ENCODE peak calls at places on chromosomes 7 and 10, in six cellular contexts. K is suprapubic skin, V is NCI-H2081, Z is transverse colon, M is DMS 273 treated with DMSO at 0.1 percent for 48 hours, Q is HCEC 1CT. J is an unnamed sample.

GRCh38 chr10:121597504-121598241 is 571 bp downstream of the FGFR2 start:
- DNase-seq in Z (peak), M (no peak), Q (no peak), V (no peak), K (no peak), J (no peak)

GRCh38 chr10:517872-518475 is 171.5 kb downstream of the DIP2C start:
- DNase-seq in K (no peak), M (no peak), Q (no peak), Z (no peak), V (no peak), J (no peak)

GRCh38 chr10:33333260-33334169 is 952 bp downstream of the NRP1 start:
- DNase-seq in M (no peak), V (no peak), K (no peak), Q (peak), Z (peak), J (no peak)

GRCh38 chr10:102227050-102227449 is 951 bp downstream of the ELOVL3 start:
- DNase-seq in Z (no peak), M (no peak), K (no peak), Q (peak), V (no peak), J (no peak)

GRCh38 chr7:130733866-130734524 is at the start of gene KLF14:
- DNase-seq in K (no peak), Q (no peak), V (peak), Z (peak), M (no peak), J (no peak)

GRCh38 chr7:130140551-130141160 is 64.5 kb downstream of the TMEM209 start:
- DNase-seq in Z (no peak), Q (no peak), V (no peak), K (no peak), M (no peak), J (no peak)

GRCh38 chr7:28792858-28793257 is 165.3 kb downstream of the TRIL start:
- DNase-seq in M (no peak), Q (no peak), K (no peak), Z (no peak), V (no peak), J (no peak)

GRCh38 chr7:117666019-117666418 is 186.2 kb downstream of the CFTR start:
- DNase-seq in M (no peak), K (no peak), V (no peak), Z (no peak), Q (peak), J (no peak)

GRCh38 chr10:46273506-46274477 is 13.0 kb upstream of the ANTXRL start:
- DNase-seq in M (no peak), K (peak), Z (no peak), V (no peak), Q (no peak), J (no peak)

GRCh38 chr10:129631870-129632623 is 165.0 kb downstream of the MGMT start:
- DNase-seq in M (no peak), Z (no peak), K (no peak), Q (no peak), V (no peak), J (no peak)

GRCh38 chr10:84525120-84525806 is 196.9 kb downstream of the CCSER2 start:
- DNase-seq in K (no peak), V (no peak), Z (no peak), Q (no peak), M (no peak), J (no peak)

GRCh38 chr7:27158436-27159277 is 2.2 kb upstream of the HOXA7 start:
- DNase-seq in Q (no peak), M (no peak), K (peak), Z (peak), V (no peak), J (no peak)

GRCh38 chr10:130743751-130744191 is 567.8 kb downstream of the TCERG1L start:
- DNase-seq in V (no peak), K (peak), Z (no peak), Q (no peak), M (no peak), J (no peak)

GRCh38 chr7:19560111-19560883 is 148.5 kb downstream of the POLR1F start:
- DNase-seq in V (no peak), M (no peak), Z (no peak), Q (peak), K (no peak), J (no peak)

GRCh38 chr7:47435889-47436312 is 146.0 kb downstream of the TNS3 start:
- DNase-seq in M (peak), V (peak), K (no peak), Z (peak), Q (peak), J (peak)

GRCh38 chr10:59266321-59266720 is 89.9 kb downstream of the PHYHIPL start:
- DNase-seq in M (no peak), V (no peak), Z (no peak), K (no peak), Q (no peak), J (no peak)

GRCh38 chr10:11639861-11640764 is 28.7 kb upstream of the USP6NL start:
- DNase-seq in K (no peak), Q (no peak), Z (no peak), V (no peak), M (no peak), J (no peak)

GRCh38 chr7:121163699-121164098 is 165.1 kb upstream of the WNT16 start:
- DNase-seq in M (no peak), V (no peak), Q (no peak), K (no peak), Z (no peak), J (no peak)

GRCh38 chr10:29081971-29082699 is 206.7 kb upstream of the LYZL1 start:
- DNase-seq in M (no peak), V (no peak), Q (no peak), K (no peak), Z (no peak), J (no peak)

GRCh38 chr7:124655990-124656389 is 109.6 kb downstream of the GPR37 start:
- DNase-seq in Q (no peak), K (no peak), M (no peak), Z (no peak), V (no peak), J (peak)

GRCh38 chr10:121313119-121313858 is 285.0 kb downstream of the FGFR2 start:
- DNase-seq in K (no peak), Q (no peak), M (no peak), V (no peak), Z (no peak), J (no peak)

GRCh38 chr10:557792-558328 is 131.6 kb downstream of the DIP2C start:
- DNase-seq in K (no peak), Q (peak), V (no peak), Z (no peak), M (no peak), J (no peak)

GRCh38 chr10:62379394-62379793 is 5.2 kb downstream of the ZNF365 start:
- DNase-seq in V (no peak), M (no peak), K (no peak), Z (no peak), Q (no peak), J (no peak)

GRCh38 chr7:47528471-47528870 is 53.4 kb downstream of the TNS3 start:
- DNase-seq in K (no peak), Z (no peak), V (no peak), M (no peak), Q (no peak), J (no peak)

GRCh38 chr7:83005410-83005809 is 157.3 kb downstream of the PCLO start:
- DNase-seq in K (no peak), M (no peak), Z (no peak), Q (no peak), V (no peak), J (no peak)

GRCh38 chr7:1912472-1913289 is 242.6 kb downstream of the ELFN1 start:
- DNase-seq in Z (no peak), K (no peak), Q (peak), M (no peak), V (no peak), J (no peak)

GRCh38 chr7:41702635-41703371 is at the start of gene INHBA:
- DNase-seq in V (no peak), Z (no peak), M (no peak), Q (peak), K (no peak), J (no peak)

GRCh38 chr10:15824498-15824897 is 35.8 kb downstream of the MINDY3 start:
- DNase-seq in Z (no peak), V (no peak), M (no peak), Q (peak), K (no peak), J (no peak)

GRCh38 chr7:90404777-90405176 is 1.5 kb downstream of the CLDN12 start:
- DNase-seq in K (no peak), Z (no peak), M (no peak), Q (peak), V (no peak), J (no peak)

GRCh38 chr7:117472335-117472734 is 7.5 kb upstream of the CFTR start:
- DNase-seq in V (no peak), Q (no peak), Z (no peak), M (no peak), K (no peak), J (no peak)

GRCh38 chr10:65670087-65670486 is 1255.7 kb upstream of the LRRTM3 start:
- DNase-seq in M (no peak), V (no peak), K (no peak), Q (no peak), Z (no peak), J (no peak)

GRCh38 chr10:110872145-110872983 is 636 bp downstream of the PDCD4 start:
- DNase-seq in Z (peak), K (peak), M (peak), Q (peak), V (peak), J (no peak)

GRCh38 chr10:72502581-72502980 is 123.3 kb downstream of the MICU1 start:
- DNase-seq in V (no peak), Z (no peak), K (no peak), Q (peak), M (no peak), J (no peak)

GRCh38 chr10:125006921-125007391 is 65.0 kb downstream of the ZRANB1 start:
- DNase-seq in M (no peak), Q (no peak), Z (peak), V (no peak), K (peak), J (no peak)

GRCh38 chr10:121466424-121466823 is 131.8 kb downstream of the FGFR2 start:
- DNase-seq in Q (no peak), M (no peak), Z (no peak), K (no peak), V (no peak), J (no peak)

GRCh38 chr7:143255564-143255963 is 7.7 kb upstream of the GSTK1 start:
- DNase-seq in V (no peak), Z (no peak), K (no peak), Q (no peak), M (no peak), J (no peak)

GRCh38 chr7:112969946-112970345 is 116.7 kb downstream of the GPR85 start:
- DNase-seq in Z (no peak), V (no peak), K (no peak), Q (no peak), M (no peak), J (no peak)

GRCh38 chr7:147569514-147569913 is 1021.1 kb upstream of the C7orf33 start:
- DNase-seq in Q (no peak), V (no peak), Z (no peak), K (no peak), M (no peak), J (no peak)

GRCh38 chr10:73893386-73893785 is 17.5 kb upstream of the PLAU start:
- DNase-seq in Z (no peak), V (no peak), Q (no peak), K (no peak), M (no peak), J (no peak)

J was measured in LNCaP clone FGC.